ENCODE peak calls at places on chromosomes 3 and 15, in six cellular contexts. P is mesenchymal stem cell, S is mesendoderm, Q is H9, L is neuronal stem cell, Y is H1. C is an unnamed sample.

GRCh38 chr3:152060701-152061100 is 187.3 kb downstream of the SUCNR1 start:
- DNase-seq in Y (no peak), S (peak), L (no peak), P (no peak), Q (no peak), C (no peak)

GRCh38 chr3:148794357-148794756 is 33.3 kb upstream of the CPB1 start:
- DNase-seq in S (peak), Q (no peak), P (peak), L (no peak), Y (no peak), C (no peak)

GRCh38 chr3:192130534-192131132 is 596.7 kb downstream of the FGF12 start:
- DNase-seq in L (peak), Q (peak), S (peak), P (peak), Y (peak), C (peak)

GRCh38 chr3:184582998-184583344 is 21.4 kb downstream of the EPHB3 start:
- DNase-seq in L (no peak), Q (no peak), S (peak), Y (peak), P (no peak), C (no peak)

GRCh38 chr3:179082416-179082815 is 10.8 kb upstream of the ZMAT3 start:
- DNase-seq in P (no peak), S (peak), L (no peak), Y (no peak), Q (no peak), C (peak)

GRCh38 chr15:39591896-39592315 is 11.0 kb downstream of the THBS1 start:
- DNase-seq in Q (no peak), P (peak), Y (no peak), L (no peak), S (no peak), C (peak)

GRCh38 chr3:169289303-169289702 is 374.2 kb downstream of the MECOM start:
- DNase-seq in P (no peak), S (no peak), Q (no peak), L (peak), Y (no peak), C (no peak)

GRCh38 chr3:191366675-191367074 is 36.3 kb upstream of the UTS2B start:
- DNase-seq in Y (no peak), L (no peak), Q (no peak), S (peak), P (peak), C (peak)

DNA sequence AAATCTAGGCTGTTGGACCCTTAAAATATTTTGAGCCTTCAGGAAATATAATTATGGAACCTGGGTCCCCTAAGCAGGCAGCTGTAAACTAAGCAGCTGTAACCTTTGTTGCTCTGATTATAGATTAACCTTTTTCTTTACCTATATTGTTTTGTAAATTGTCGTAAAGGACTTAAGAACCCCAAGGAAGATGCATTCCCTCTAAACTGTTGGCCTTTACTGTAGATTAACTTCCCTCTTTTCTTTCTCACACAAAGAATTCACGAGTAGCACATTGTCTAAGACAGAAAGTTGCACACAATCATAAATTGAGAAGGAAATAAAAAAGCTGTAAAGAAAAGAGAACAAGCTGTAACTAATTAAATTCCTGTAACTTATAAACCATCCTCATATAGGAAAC is 877.3 kb downstream of the ROBO2 start:
- DNase-seq in P (no peak), Q (no peak), L (no peak), S (no peak), Y (no peak), C (no peak)
- H2BK15ac ChIP-seq in P (no peak), Q (no peak), L (no peak), S (no peak), Y (no peak), C (no peak)

GRCh38 chr15:74209997-74210573 is 7.5 kb upstream of the STRA6 start:
- DNase-seq in S (no peak), Q (no peak), L (no peak), P (peak), Y (no peak), C (peak)

GRCh38 chr15:74208496-74208895 is 5.9 kb upstream of the STRA6 start:
- DNase-seq in P (no peak), L (no peak), Y (no peak), S (peak), Q (no peak), C (no peak)

GRCh38 chr15:74210729-74211128 is 8.1 kb upstream of the STRA6 start:
- DNase-seq in Y (no peak), S (no peak), Q (no peak), L (no peak), P (no peak), C (no peak)

GRCh38 chr15:74208901-74209559 is 6.4 kb upstream of the STRA6 start:
- DNase-seq in Y (peak), Q (peak), P (peak), L (no peak), S (peak), C (peak)

GRCh38 chr15:74209560-74209958 is 7.0 kb upstream of the STRA6 start:
- DNase-seq in S (no peak), Q (peak), Y (no peak), L (no peak), P (no peak), C (no peak)
- H3K9ac ChIP-seq in S (peak), Q (no peak), Y (no peak), L (no peak), P (peak), C (no peak)

GRCh38 chr3:155457591-155457990 is 164.1 kb upstream of the STRIT1 start:
- DNase-seq in Y (no peak), L (no peak), P (no peak), S (no peak), Q (no peak), C (no peak)
- H2BK15ac ChIP-seq in Y (no peak), L (no peak), P (no peak), S (no peak), Q (no peak), C (no peak)

DNA sequence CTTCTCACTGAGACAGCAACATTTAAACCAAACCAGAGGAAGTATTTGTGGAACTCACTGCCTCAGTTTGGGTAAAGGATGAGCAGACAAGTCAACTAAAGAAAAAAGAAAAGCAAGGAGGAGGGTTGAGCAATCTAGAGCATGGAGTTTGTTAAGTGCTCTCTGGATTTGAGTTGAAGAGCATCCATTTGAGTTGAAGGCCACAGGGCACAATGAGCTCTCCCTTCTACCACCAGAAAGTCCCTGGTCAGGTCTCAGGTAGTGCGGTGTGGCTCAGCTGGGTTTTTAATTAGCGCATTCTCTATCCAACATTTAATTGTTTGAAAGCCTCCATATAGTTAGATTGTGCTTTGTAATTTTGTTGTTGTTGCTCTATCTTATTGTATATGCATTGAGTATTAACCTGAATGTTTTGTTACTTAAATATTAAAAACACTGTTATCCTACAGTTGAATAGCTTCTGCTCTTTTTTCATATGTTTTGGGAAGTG is 23.3 kb downstream of the CLDN18 start:
- DNase-seq in L (no peak), Q (no peak), Y (no peak), S (no peak), P (no peak), C (no peak)
- H3K9ac ChIP-seq in L (no peak), Q (no peak), Y (no peak), S (no peak), P (no peak), C (no peak)

DNA sequence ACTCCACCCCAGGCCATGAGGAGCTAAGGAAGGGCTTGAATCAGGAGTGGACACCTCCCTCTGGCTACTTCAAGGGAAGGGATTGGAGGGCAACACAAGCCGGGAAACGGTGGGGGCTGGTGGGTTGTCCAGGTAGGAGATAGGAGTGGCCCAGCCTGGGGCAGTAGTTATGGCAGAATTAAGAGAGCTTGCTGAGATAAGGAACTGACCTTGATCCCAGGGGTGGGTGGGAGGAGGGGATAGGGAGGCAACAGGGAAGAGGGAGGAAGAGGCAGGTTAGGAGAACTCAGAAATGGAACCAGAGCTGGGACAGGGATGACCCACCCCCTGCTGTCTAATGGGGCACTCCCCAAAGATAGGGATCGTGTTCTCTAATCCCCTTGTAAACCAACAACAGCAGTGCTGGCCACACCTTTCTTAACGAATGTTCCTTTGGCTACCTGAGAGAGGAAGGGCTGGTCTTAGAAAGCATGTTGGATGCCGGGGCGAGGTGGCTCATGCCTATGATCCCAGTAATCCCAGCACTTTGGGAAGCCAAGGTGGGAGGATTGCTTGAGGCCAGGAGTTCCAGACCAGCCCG is 89.3 kb downstream of the ANP32A start:
- DNase-seq in Q (no peak), L (no peak), S (peak), Y (no peak), P (no peak), C (no peak)
- H2BK15ac ChIP-seq in Q (no peak), L (peak), S (no peak), Y (no peak), P (no peak), C (no peak)

DNA sequence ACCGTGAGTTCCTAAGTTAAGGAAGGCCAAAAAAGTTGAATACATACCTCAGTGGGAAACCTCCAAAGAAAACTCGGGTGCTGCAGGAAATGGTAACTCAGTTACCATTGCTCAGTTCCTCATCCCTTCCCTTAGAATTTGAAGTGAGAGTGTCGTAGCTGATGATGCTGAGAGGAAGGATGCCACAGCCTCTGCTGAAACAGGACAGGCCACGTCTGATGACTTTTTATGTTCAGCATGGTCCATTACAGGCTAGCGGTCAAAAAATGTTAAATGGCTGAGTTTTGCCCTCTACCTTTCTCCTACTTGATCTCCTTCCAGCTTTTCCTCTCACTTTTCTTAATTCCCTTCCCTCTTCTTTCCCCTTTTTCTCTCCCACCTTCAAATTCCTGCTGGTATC is 135.5 kb downstream of the GHSR start:
- DNase-seq in P (no peak), Y (no peak), Q (no peak), S (no peak), L (no peak), C (no peak)
- H3K9ac ChIP-seq in P (no peak), Y (no peak), Q (no peak), S (no peak), L (no peak), C (no peak)

GRCh38 chr15:59541750-59542149 is 69.8 kb upstream of the GCNT3 start:
- DNase-seq in P (no peak), S (no peak), Y (no peak), Q (no peak), L (no peak), C (no peak)

GRCh38 chr15:59540654-59541053 is 70.9 kb upstream of the GCNT3 start:
- DNase-seq in Y (no peak), L (no peak), Q (no peak), P (no peak), S (no peak), C (no peak)

GRCh38 chr15:59539799-59540198 is 71.8 kb upstream of the GCNT3 start:
- DNase-seq in P (no peak), Q (no peak), L (no peak), S (no peak), Y (no peak), C (no peak)

GRCh38 chr15:59545573-59545972 is 66.0 kb upstream of the GCNT3 start:
- DNase-seq in S (peak), L (no peak), P (no peak), Y (no peak), Q (no peak), C (no peak)

GRCh38 chr15:59543721-59544547 is 67.6 kb upstream of the GCNT3 start:
- DNase-seq in Q (no peak), L (no peak), S (no peak), P (no peak), Y (no peak), C (no peak)
- H2BK15ac ChIP-seq in Q (no peak), L (no peak), S (no peak), P (no peak), Y (no peak), C (no peak)

C was measured in IMR-90.